ENCODE peak calls at places on chromosome 7, in ten cellular contexts. T is D721Med, A is fibroblast of the aortic adventitia, D is ovary, C is AG09309, V is neural crest cell, N is AG04450, I is B cell, L is dorsolateral prefrontal cortex, B is A549. E is an unnamed sample.

GRCh38 chr7:44615149-44615611 is 8.8 kb downstream of the OGDH start:
- DNase-seq in T (no peak), D (no peak), V (no peak), I (no peak), C (no peak), A (peak; percentile 29), B (no peak), N (no peak), L (no peak), E (no peak)

GRCh38 chr7:32658034-32658944 is 163.0 kb downstream of the AVL9 start:
- DNase-seq in C (no peak), L (no peak), D (no peak), V (no peak), N (no peak), B (peak; percentile 35), I (no peak), T (no peak), A (no peak), E (peak; percentile 46)

GRCh38 chr7:55429835-55430499 is 64.8 kb downstream of the LANCL2 start:
- DNase-seq in L (no peak), N (no peak), A (no peak), D (no peak), V (no peak), I (no peak), C (no peak), T (no peak), B (no peak), E (no peak)

GRCh38 chr7:65387893-65388292 is 14.2 kb downstream of the ZNF92 start:
- DNase-seq in C (no peak), N (no peak), D (no peak), T (no peak), A (no peak), L (no peak), V (no peak), B (no peak), I (peak; percentile 6), E (no peak)

GRCh38 chr7:91314591-91315323 is 50.5 kb downstream of the FZD1 start:
- DNase-seq in L (no peak), V (no peak), A (no peak), N (no peak), D (no peak), T (no peak), B (no peak), C (no peak), I (no peak), E (no peak)

GRCh38 chr7:142906643-142907042 is 21.1 kb upstream of the TRPV6 start:
- DNase-seq in T (no peak), C (no peak), N (no peak), B (no peak), D (no peak), V (no peak), I (no peak), L (no peak), A (no peak), E (no peak)

GRCh38 chr7:140475747-140476333 is 3.5 kb downstream of the MKRN1 start:
- DNase-seq in D (no peak), I (peak; percentile 52), C (peak; percentile 4), N (peak; percentile 8), V (peak; percentile 20), B (peak; percentile 73), A (peak; percentile 58), L (peak; percentile 8), T (peak; percentile 29), E (peak; percentile 58)

GRCh38 chr7:136942396-136942795 is 73.9 kb downstream of the CHRM2 start:
- DNase-seq in N (no peak), C (no peak), D (no peak), B (no peak), L (no peak), A (no peak), T (no peak), I (no peak), V (no peak), E (no peak)

GRCh38 chr7:46163245-46163644 is 242.2 kb upstream of the IGFBP3 start:
- DNase-seq in V (no peak), L (no peak), A (no peak), I (no peak), D (no peak), C (no peak), N (no peak), B (no peak), T (no peak), E (no peak)

GRCh38 chr7:158113321-158114025 is 474.1 kb downstream of the PTPRN2 start:
- DNase-seq in I (no peak), D (no peak), T (no peak), N (no peak), A (no peak), V (no peak), B (no peak), L (no peak), C (no peak), E (no peak)

GRCh38 chr7:42233939-42234338 is 3.1 kb downstream of the GLI3 start:
- DNase-seq in A (peak; percentile 66), D (no peak), B (no peak), V (no peak), I (no peak), C (no peak), L (no peak), N (no peak), T (no peak), E (peak; percentile 38)

GRCh38 chr7:20402297-20403230 is 71.9 kb downstream of the ITGB8 start:
- DNase-seq in L (no peak), T (no peak), C (no peak), V (no peak), I (no peak), N (no peak), B (no peak), D (no peak), A (peak; percentile 60), E (peak; percentile 22)

GRCh38 chr7:81327873-81328272 is 409.0 kb upstream of the SEMA3C start:
- DNase-seq in B (no peak), C (no peak), A (no peak), L (no peak), V (no peak), N (no peak), I (no peak), D (no peak), T (no peak), E (no peak)
- TF ChIP-seq CTCF in B (no peak), C (no peak), A (no peak), L (no peak), V (no peak), N (no peak), I (no peak), D (no peak), T (no peak), E (no peak)

DNA sequence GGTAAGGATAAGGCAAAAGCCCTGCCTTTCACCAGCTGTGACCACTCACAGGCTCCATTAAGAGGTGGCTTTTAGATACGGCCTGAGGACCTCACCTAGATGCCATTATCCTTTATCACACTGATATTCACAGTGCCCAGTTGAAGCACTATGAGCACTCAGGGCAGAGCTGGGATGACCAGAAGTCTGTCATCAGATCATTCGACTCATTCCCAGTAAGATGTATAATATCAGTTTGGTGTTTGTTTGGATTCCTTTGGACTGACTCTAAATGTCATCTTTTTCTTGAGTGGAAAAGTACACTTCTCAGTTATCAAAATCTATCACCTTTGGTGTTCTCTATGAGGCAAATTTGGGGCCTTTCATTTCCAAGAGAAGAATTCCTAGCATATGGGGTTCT is 18.7 kb downstream of the CCDC136 start:
- DNase-seq in I (no peak), D (no peak), T (no peak), V (no peak), C (no peak), L (no peak), N (no peak), B (no peak), A (no peak), E (no peak)
- TF ChIP-seq CTCF in I (no peak), D (no peak), T (no peak), V (no peak), C (no peak), L (no peak), N (no peak), B (no peak), A (no peak), E (no peak)

DNA sequence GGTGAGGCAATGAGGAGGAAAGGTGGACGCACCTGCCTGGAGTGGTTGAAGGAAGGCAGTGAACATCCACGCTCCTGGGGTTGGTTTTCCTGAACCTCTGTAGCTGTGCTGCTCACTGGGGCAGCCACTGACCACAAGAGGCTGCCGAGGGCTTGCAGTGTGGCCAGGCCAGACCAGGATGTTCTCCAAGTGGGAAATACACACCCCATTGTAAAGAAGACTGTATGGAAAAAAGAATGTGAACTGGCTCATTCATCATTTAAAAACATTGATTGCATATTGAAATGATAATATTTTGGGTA is 107.6 kb downstream of the SNX10 start:
- DNase-seq in D (peak; percentile 19), I (no peak), B (peak; percentile 34), N (no peak), V (peak; percentile 24), A (no peak), L (peak; percentile 21), T (no peak), C (no peak), E (peak; percentile 16)
- TF ChIP-seq CTCF in D (no peak), I (no peak), B (peak; percentile 28), N (no peak), V (peak; percentile 40), A (peak; percentile 15), L (no peak), T (peak; percentile 3), C (peak; percentile 7), E (peak; percentile 13)

GRCh38 chr7:116354171-116354545 is 143.8 kb downstream of the TES start:
- DNase-seq in L (no peak), A (peak; percentile 94), I (no peak), T (no peak), N (peak; percentile 77), V (no peak), B (no peak), C (no peak), D (peak; percentile 55), E (peak; percentile 62)
- TF ChIP-seq CTCF in L (no peak), A (peak; percentile 28), I (no peak), T (no peak), N (peak; percentile 27), V (no peak), B (no peak), C (no peak), D (no peak), E (no peak)

GRCh38 chr7:117829450-117829849 is 43.8 kb downstream of the CTTNBP2 start:
- DNase-seq in T (no peak), N (no peak), I (no peak), L (no peak), C (no peak), D (no peak), V (no peak), B (peak; percentile 10), A (no peak), E (no peak)
- TF ChIP-seq CTCF in T (no peak), N (no peak), I (no peak), L (no peak), C (no peak), D (no peak), V (no peak), B (no peak), A (no peak), E (no peak)

DNA sequence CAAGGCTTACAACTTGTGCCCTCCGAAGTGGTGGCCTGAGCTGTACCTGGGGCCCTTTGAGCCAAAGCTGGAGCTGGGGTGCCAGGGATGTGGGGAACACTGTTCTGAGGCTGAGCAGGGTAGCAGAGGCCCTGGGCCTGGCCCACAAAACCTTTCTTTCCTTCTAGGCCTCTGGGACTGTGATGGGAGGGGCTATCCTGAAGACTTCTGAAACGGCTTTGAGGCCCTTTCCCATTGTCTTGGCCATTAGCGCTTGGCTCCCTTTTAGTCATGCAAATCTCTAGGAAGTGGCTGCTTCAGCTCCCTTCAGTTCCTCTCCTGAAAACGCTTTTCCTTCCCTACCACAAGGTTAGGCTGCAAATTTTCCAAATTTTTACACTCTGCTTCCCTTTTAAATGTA is 16.8 kb upstream of the CRYGN start:
- DNase-seq in T (no peak), I (no peak), N (no peak), D (no peak), C (no peak), A (no peak), B (no peak), L (no peak), V (no peak), E (no peak)
- TF ChIP-seq CTCF in T (no peak), I (no peak), N (no peak), D (no peak), C (no peak), A (no peak), B (no peak), L (no peak), V (no peak), E (no peak)

E was measured in cardiac fibroblast.